ENCODE peak calls at places on chromosomes 7 and 10, in six cellular contexts. One of them, this sample, is unnamed.

GRCh38 chr7:30912021-30912420 is 368 bp downstream of the AQP1 start:
- DNase-seq in transverse colon: no peak
- DNase-seq in IMR-90: no peak
- DNase-seq in fibroblast of lung: no peak
- DNase-seq in T-cell: no peak
- DNase-seq in activated T-helper 1 cell treated with anti-CD3 and anti-CD28 coated beads, Interleukin-12 subunit alpha, Interleukin-12 subunit beta, Interleukin-2, Interleukin-4 antibody, amounts not matched to agents 30 ng/mL and 10 ng/mL and 1 ng/mL, durations not matched to agents 14 hours and 24 hours and 36 hours: no peak
- DNase-seq in this sample: no peak

GRCh38 chr7:137628211-137628610 is 218.6 kb downstream of the DGKI start:
- DNase-seq in transverse colon: no peak
- DNase-seq in IMR-90: peak
- DNase-seq in fibroblast of lung: no peak
- DNase-seq in T-cell: no peak
- DNase-seq in activated T-helper 1 cell treated with anti-CD3 and anti-CD28 coated beads, Interleukin-12 subunit alpha, Interleukin-12 subunit beta, Interleukin-2, Interleukin-4 antibody, amounts not matched to agents 30 ng/mL and 10 ng/mL and 1 ng/mL, durations not matched to agents 14 hours and 24 hours and 36 hours: no peak
- DNase-seq in this sample: no peak

GRCh38 chr10:61628875-61629513 is 33.7 kb upstream of the CABCOCO1 start:
- DNase-seq in transverse colon: no peak
- DNase-seq in IMR-90: peak
- DNase-seq in fibroblast of lung: peak
- DNase-seq in T-cell: no peak
- DNase-seq in activated T-helper 1 cell treated with anti-CD3 and anti-CD28 coated beads, Interleukin-12 subunit alpha, Interleukin-12 subunit beta, Interleukin-2, Interleukin-4 antibody, amounts not matched to agents 30 ng/mL and 10 ng/mL and 1 ng/mL, durations not matched to agents 14 hours and 24 hours and 36 hours: no peak
- DNase-seq in this sample: no peak

GRCh38 chr7:111132833-111133232 is 41.9 kb downstream of the LRRN3 start:
- DNase-seq in transverse colon: no peak
- DNase-seq in IMR-90: peak
- DNase-seq in fibroblast of lung: peak
- DNase-seq in T-cell: no peak
- DNase-seq in activated T-helper 1 cell treated with anti-CD3 and anti-CD28 coated beads, Interleukin-12 subunit alpha, Interleukin-12 subunit beta, Interleukin-2, Interleukin-4 antibody, amounts not matched to agents 30 ng/mL and 10 ng/mL and 1 ng/mL, durations not matched to agents 14 hours and 24 hours and 36 hours: no peak
- DNase-seq in this sample: no peak

GRCh38 chr10:100006241-100006886 is 3.4 kb downstream of the DNMBP start:
- DNase-seq in transverse colon: no peak
- DNase-seq in IMR-90: peak
- DNase-seq in fibroblast of lung: peak
- DNase-seq in T-cell: no peak
- DNase-seq in activated T-helper 1 cell treated with anti-CD3 and anti-CD28 coated beads, Interleukin-12 subunit alpha, Interleukin-12 subunit beta, Interleukin-2, Interleukin-4 antibody, amounts not matched to agents 30 ng/mL and 10 ng/mL and 1 ng/mL, durations not matched to agents 14 hours and 24 hours and 36 hours: no peak
- DNase-seq in this sample: peak

GRCh38 chr10:124530215-124530665 is 68.6 kb downstream of the LHPP start:
- DNase-seq in transverse colon: peak
- DNase-seq in IMR-90: peak
- DNase-seq in fibroblast of lung: peak
- DNase-seq in T-cell: peak
- DNase-seq in activated T-helper 1 cell treated with anti-CD3 and anti-CD28 coated beads, Interleukin-12 subunit alpha, Interleukin-12 subunit beta, Interleukin-2, Interleukin-4 antibody, amounts not matched to agents 30 ng/mL and 10 ng/mL and 1 ng/mL, durations not matched to agents 14 hours and 24 hours and 36 hours: peak
- DNase-seq in this sample: no peak

GRCh38 chr7:102072636-102073209 is 213.9 kb upstream of the SH2B2 start:
- DNase-seq in transverse colon: no peak
- DNase-seq in IMR-90: peak
- DNase-seq in fibroblast of lung: no peak
- DNase-seq in T-cell: no peak
- DNase-seq in activated T-helper 1 cell treated with anti-CD3 and anti-CD28 coated beads, Interleukin-12 subunit alpha, Interleukin-12 subunit beta, Interleukin-2, Interleukin-4 antibody, amounts not matched to agents 30 ng/mL and 10 ng/mL and 1 ng/mL, durations not matched to agents 14 hours and 24 hours and 36 hours: no peak
- DNase-seq in this sample: no peak

GRCh38 chr10:72087392-72087968 is 871 bp downstream of the SPOCK2 start:
- DNase-seq in transverse colon: peak
- DNase-seq in IMR-90: no peak
- DNase-seq in fibroblast of lung: no peak
- DNase-seq in T-cell: peak
- DNase-seq in activated T-helper 1 cell treated with anti-CD3 and anti-CD28 coated beads, Interleukin-12 subunit alpha, Interleukin-12 subunit beta, Interleukin-2, Interleukin-4 antibody, amounts not matched to agents 30 ng/mL and 10 ng/mL and 1 ng/mL, durations not matched to agents 14 hours and 24 hours and 36 hours: no peak
- DNase-seq in this sample: no peak

GRCh38 chr10:52573347-52573746 is 199.2 kb downstream of the MBL2 start:
- DNase-seq in transverse colon: no peak
- DNase-seq in IMR-90: no peak
- DNase-seq in fibroblast of lung: no peak
- DNase-seq in T-cell: no peak
- DNase-seq in activated T-helper 1 cell treated with anti-CD3 and anti-CD28 coated beads, Interleukin-12 subunit alpha, Interleukin-12 subunit beta, Interleukin-2, Interleukin-4 antibody, amounts not matched to agents 30 ng/mL and 10 ng/mL and 1 ng/mL, durations not matched to agents 14 hours and 24 hours and 36 hours: no peak
- DNase-seq in this sample: no peak

GRCh38 chr10:35352508-35352907 is 16.2 kb downstream of the CCNY start:
- DNase-seq in transverse colon: no peak
- DNase-seq in IMR-90: no peak
- DNase-seq in fibroblast of lung: no peak
- DNase-seq in T-cell: no peak
- DNase-seq in activated T-helper 1 cell treated with anti-CD3 and anti-CD28 coated beads, Interleukin-12 subunit alpha, Interleukin-12 subunit beta, Interleukin-2, Interleukin-4 antibody, amounts not matched to agents 30 ng/mL and 10 ng/mL and 1 ng/mL, durations not matched to agents 14 hours and 24 hours and 36 hours: no peak
- DNase-seq in this sample: no peak

GRCh38 chr10:78533093-78533492 is 499.4 kb downstream of the RPS24 start:
- DNase-seq in transverse colon: no peak
- DNase-seq in IMR-90: no peak
- DNase-seq in fibroblast of lung: no peak
- DNase-seq in T-cell: no peak
- DNase-seq in activated T-helper 1 cell treated with anti-CD3 and anti-CD28 coated beads, Interleukin-12 subunit alpha, Interleukin-12 subunit beta, Interleukin-2, Interleukin-4 antibody, amounts not matched to agents 30 ng/mL and 10 ng/mL and 1 ng/mL, durations not matched to agents 14 hours and 24 hours and 36 hours: no peak
- DNase-seq in this sample: no peak

GRCh38 chr7:82335927-82336326 is 107.7 kb downstream of the CACNA2D1 start:
- DNase-seq in transverse colon: no peak
- DNase-seq in IMR-90: peak
- DNase-seq in fibroblast of lung: peak
- DNase-seq in T-cell: no peak
- DNase-seq in activated T-helper 1 cell treated with anti-CD3 and anti-CD28 coated beads, Interleukin-12 subunit alpha, Interleukin-12 subunit beta, Interleukin-2, Interleukin-4 antibody, amounts not matched to agents 30 ng/mL and 10 ng/mL and 1 ng/mL, durations not matched to agents 14 hours and 24 hours and 36 hours: no peak
- DNase-seq in this sample: no peak

GRCh38 chr10:45495438-45496152 is 121.6 kb downstream of the ALOX5 start:
- DNase-seq in transverse colon: no peak
- DNase-seq in IMR-90: no peak
- DNase-seq in fibroblast of lung: peak
- DNase-seq in T-cell: no peak
- DNase-seq in activated T-helper 1 cell treated with anti-CD3 and anti-CD28 coated beads, Interleukin-12 subunit alpha, Interleukin-12 subunit beta, Interleukin-2, Interleukin-4 antibody, amounts not matched to agents 30 ng/mL and 10 ng/mL and 1 ng/mL, durations not matched to agents 14 hours and 24 hours and 36 hours: no peak
- DNase-seq in this sample: no peak

GRCh38 chr10:35335718-35336083 is 608 bp upstream of the CCNY start:
- DNase-seq in transverse colon: peak
- DNase-seq in IMR-90: no peak
- DNase-seq in fibroblast of lung: no peak
- DNase-seq in T-cell: peak
- DNase-seq in activated T-helper 1 cell treated with anti-CD3 and anti-CD28 coated beads, Interleukin-12 subunit alpha, Interleukin-12 subunit beta, Interleukin-2, Interleukin-4 antibody, amounts not matched to agents 30 ng/mL and 10 ng/mL and 1 ng/mL, durations not matched to agents 14 hours and 24 hours and 36 hours: no peak
- DNase-seq in this sample: no peak

GRCh38 chr7:1562611-1563051 is 6.6 kb upstream of the TMEM184A start:
- DNase-seq in transverse colon: no peak
- DNase-seq in IMR-90: peak
- DNase-seq in fibroblast of lung: peak
- DNase-seq in T-cell: no peak
- DNase-seq in activated T-helper 1 cell treated with anti-CD3 and anti-CD28 coated beads, Interleukin-12 subunit alpha, Interleukin-12 subunit beta, Interleukin-2, Interleukin-4 antibody, amounts not matched to agents 30 ng/mL and 10 ng/mL and 1 ng/mL, durations not matched to agents 14 hours and 24 hours and 36 hours: no peak
- DNase-seq in this sample: no peak

GRCh38 chr10:79220296-79220695 is 127.0 kb upstream of the PPIF start:
- DNase-seq in transverse colon: no peak
- DNase-seq in IMR-90: no peak
- DNase-seq in fibroblast of lung: no peak
- DNase-seq in T-cell: no peak
- DNase-seq in activated T-helper 1 cell treated with anti-CD3 and anti-CD28 coated beads, Interleukin-12 subunit alpha, Interleukin-12 subunit beta, Interleukin-2, Interleukin-4 antibody, amounts not matched to agents 30 ng/mL and 10 ng/mL and 1 ng/mL, durations not matched to agents 14 hours and 24 hours and 36 hours: no peak
- DNase-seq in this sample: no peak

GRCh38 chr7:42691030-42691639 is 220.7 kb downstream of the C7orf25 start:
- DNase-seq in transverse colon: peak
- DNase-seq in IMR-90: peak
- DNase-seq in fibroblast of lung: peak
- DNase-seq in T-cell: no peak
- DNase-seq in activated T-helper 1 cell treated with anti-CD3 and anti-CD28 coated beads, Interleukin-12 subunit alpha, Interleukin-12 subunit beta, Interleukin-2, Interleukin-4 antibody, amounts not matched to agents 30 ng/mL and 10 ng/mL and 1 ng/mL, durations not matched to agents 14 hours and 24 hours and 36 hours: no peak
- DNase-seq in this sample: no peak

GRCh38 chr7:27917774-27918314 is 177.9 kb downstream of the TAX1BP1 start:
- DNase-seq in transverse colon: no peak
- DNase-seq in IMR-90: peak
- DNase-seq in fibroblast of lung: no peak
- DNase-seq in T-cell: no peak
- DNase-seq in activated T-helper 1 cell treated with anti-CD3 and anti-CD28 coated beads, Interleukin-12 subunit alpha, Interleukin-12 subunit beta, Interleukin-2, Interleukin-4 antibody, amounts not matched to agents 30 ng/mL and 10 ng/mL and 1 ng/mL, durations not matched to agents 14 hours and 24 hours and 36 hours: no peak
- DNase-seq in this sample: no peak

GRCh38 chr7:30347226-30348082 is 63.1 kb downstream of the ZNRF2 start:
- DNase-seq in transverse colon: no peak
- DNase-seq in IMR-90: peak
- DNase-seq in fibroblast of lung: no peak
- DNase-seq in T-cell: no peak
- DNase-seq in activated T-helper 1 cell treated with anti-CD3 and anti-CD28 coated beads, Interleukin-12 subunit alpha, Interleukin-12 subunit beta, Interleukin-2, Interleukin-4 antibody, amounts not matched to agents 30 ng/mL and 10 ng/mL and 1 ng/mL, durations not matched to agents 14 hours and 24 hours and 36 hours: no peak
- DNase-seq in this sample: no peak

GRCh38 chr7:78510580-78511188 is 712.1 kb downstream of the PHTF2 start:
- DNase-seq in transverse colon: peak
- DNase-seq in IMR-90: peak
- DNase-seq in fibroblast of lung: peak
- DNase-seq in T-cell: no peak
- DNase-seq in activated T-helper 1 cell treated with anti-CD3 and anti-CD28 coated beads, Interleukin-12 subunit alpha, Interleukin-12 subunit beta, Interleukin-2, Interleukin-4 antibody, amounts not matched to agents 30 ng/mL and 10 ng/mL and 1 ng/mL, durations not matched to agents 14 hours and 24 hours and 36 hours: no peak
- DNase-seq in this sample: no peak

GRCh38 chr10:58952162-58952561 is 224.3 kb upstream of the PHYHIPL start:
- DNase-seq in transverse colon: no peak
- DNase-seq in IMR-90: no peak
- DNase-seq in fibroblast of lung: no peak
- DNase-seq in T-cell: no peak
- DNase-seq in activated T-helper 1 cell treated with anti-CD3 and anti-CD28 coated beads, Interleukin-12 subunit alpha, Interleukin-12 subunit beta, Interleukin-2, Interleukin-4 antibody, amounts not matched to agents 30 ng/mL and 10 ng/mL and 1 ng/mL, durations not matched to agents 14 hours and 24 hours and 36 hours: no peak
- DNase-seq in this sample: no peak

GRCh38 chr10:70126700-70127395 is 5.8 kb downstream of the AIFM2 start:
- DNase-seq in transverse colon: no peak
- DNase-seq in IMR-90: no peak
- DNase-seq in fibroblast of lung: no peak
- DNase-seq in T-cell: no peak
- DNase-seq in activated T-helper 1 cell treated with anti-CD3 and anti-CD28 coated beads, Interleukin-12 subunit alpha, Interleukin-12 subunit beta, Interleukin-2, Interleukin-4 antibody, amounts not matched to agents 30 ng/mL and 10 ng/mL and 1 ng/mL, durations not matched to agents 14 hours and 24 hours and 36 hours: no peak
- DNase-seq in this sample: no peak

GRCh38 chr10:124560377-124560776 is 98.8 kb downstream of the LHPP start:
- DNase-seq in transverse colon: peak
- DNase-seq in IMR-90: peak
- DNase-seq in fibroblast of lung: peak
- DNase-seq in T-cell: no peak
- DNase-seq in activated T-helper 1 cell treated with anti-CD3 and anti-CD28 coated beads, Interleukin-12 subunit alpha, Interleukin-12 subunit beta, Interleukin-2, Interleukin-4 antibody, amounts not matched to agents 30 ng/mL and 10 ng/mL and 1 ng/mL, durations not matched to agents 14 hours and 24 hours and 36 hours: no peak
- DNase-seq in this sample: no peak

GRCh38 chr7:15737586-15737985 is 51.1 kb upstream of the MEOX2 start:
- DNase-seq in transverse colon: no peak
- DNase-seq in IMR-90: no peak
- DNase-seq in fibroblast of lung: no peak
- DNase-seq in T-cell: no peak
- DNase-seq in activated T-helper 1 cell treated with anti-CD3 and anti-CD28 coated beads, Interleukin-12 subunit alpha, Interleukin-12 subunit beta, Interleukin-2, Interleukin-4 antibody, amounts not matched to agents 30 ng/mL and 10 ng/mL and 1 ng/mL, durations not matched to agents 14 hours and 24 hours and 36 hours: no peak
- DNase-seq in this sample: no peak

GRCh38 chr7:155586843-155587440 is 40.6 kb upstream of the CNPY1 start:
- DNase-seq in transverse colon: no peak
- DNase-seq in IMR-90: no peak
- DNase-seq in fibroblast of lung: no peak
- DNase-seq in T-cell: no peak
- DNase-seq in activated T-helper 1 cell treated with anti-CD3 and anti-CD28 coated beads, Interleukin-12 subunit alpha, Interleukin-12 subunit beta, Interleukin-2, Interleukin-4 antibody, amounts not matched to agents 30 ng/mL and 10 ng/mL and 1 ng/mL, durations not matched to agents 14 hours and 24 hours and 36 hours: no peak
- DNase-seq in this sample: no peak

GRCh38 chr7:35985126-35985754 is 167.8 kb upstream of the EEPD1 start:
- DNase-seq in transverse colon: peak
- DNase-seq in IMR-90: peak
- DNase-seq in fibroblast of lung: peak
- DNase-seq in T-cell: peak
- DNase-seq in activated T-helper 1 cell treated with anti-CD3 and anti-CD28 coated beads, Interleukin-12 subunit alpha, Interleukin-12 subunit beta, Interleukin-2, Interleukin-4 antibody, amounts not matched to agents 30 ng/mL and 10 ng/mL and 1 ng/mL, durations not matched to agents 14 hours and 24 hours and 36 hours: peak
- DNase-seq in this sample: no peak

GRCh38 chr10:31318382-31318853 is 598 bp upstream of the ZEB1 start:
- DNase-seq in transverse colon: no peak
- DNase-seq in IMR-90: peak
- DNase-seq in fibroblast of lung: peak
- DNase-seq in T-cell: peak
- DNase-seq in activated T-helper 1 cell treated with anti-CD3 and anti-CD28 coated beads, Interleukin-12 subunit alpha, Interleukin-12 subunit beta, Interleukin-2, Interleukin-4 antibody, amounts not matched to agents 30 ng/mL and 10 ng/mL and 1 ng/mL, durations not matched to agents 14 hours and 24 hours and 36 hours: peak
- DNase-seq in this sample: peak

GRCh38 chr7:45421826-45422225 is 152.3 kb upstream of the ADCY1 start:
- DNase-seq in transverse colon: no peak
- DNase-seq in IMR-90: no peak
- DNase-seq in fibroblast of lung: peak
- DNase-seq in T-cell: no peak
- DNase-seq in activated T-helper 1 cell treated with anti-CD3 and anti-CD28 coated beads, Interleukin-12 subunit alpha, Interleukin-12 subunit beta, Interleukin-2, Interleukin-4 antibody, amounts not matched to agents 30 ng/mL and 10 ng/mL and 1 ng/mL, durations not matched to agents 14 hours and 24 hours and 36 hours: no peak
- DNase-seq in this sample: no peak

GRCh38 chr7:139423091-139423490 is 60.4 kb downstream of the KLRG2 start:
- DNase-seq in transverse colon: no peak
- DNase-seq in IMR-90: no peak
- DNase-seq in fibroblast of lung: no peak
- DNase-seq in T-cell: no peak
- DNase-seq in activated T-helper 1 cell treated with anti-CD3 and anti-CD28 coated beads, Interleukin-12 subunit alpha, Interleukin-12 subunit beta, Interleukin-2, Interleukin-4 antibody, amounts not matched to agents 30 ng/mL and 10 ng/mL and 1 ng/mL, durations not matched to agents 14 hours and 24 hours and 36 hours: no peak
- DNase-seq in this sample: no peak

GRCh38 chr7:43649755-43650274 is 66.9 kb downstream of the STK17A start:
- DNase-seq in transverse colon: peak
- DNase-seq in IMR-90: peak
- DNase-seq in fibroblast of lung: no peak
- DNase-seq in T-cell: peak
- DNase-seq in activated T-helper 1 cell treated with anti-CD3 and anti-CD28 coated beads, Interleukin-12 subunit alpha, Interleukin-12 subunit beta, Interleukin-2, Interleukin-4 antibody, amounts not matched to agents 30 ng/mL and 10 ng/mL and 1 ng/mL, durations not matched to agents 14 hours and 24 hours and 36 hours: peak
- DNase-seq in this sample: peak

GRCh38 chr10:86401588-86402282 is 35.1 kb upstream of the GRID1 start:
- DNase-seq in transverse colon: peak
- DNase-seq in IMR-90: no peak
- DNase-seq in fibroblast of lung: no peak
- DNase-seq in T-cell: peak
- DNase-seq in activated T-helper 1 cell treated with anti-CD3 and anti-CD28 coated beads, Interleukin-12 subunit alpha, Interleukin-12 subunit beta, Interleukin-2, Interleukin-4 antibody, amounts not matched to agents 30 ng/mL and 10 ng/mL and 1 ng/mL, durations not matched to agents 14 hours and 24 hours and 36 hours: no peak
- DNase-seq in this sample: no peak

GRCh38 chr10:44773565-44773964 is 137.6 kb upstream of the TMEM72 start:
- DNase-seq in transverse colon: no peak
- DNase-seq in IMR-90: no peak
- DNase-seq in fibroblast of lung: no peak
- DNase-seq in T-cell: no peak
- DNase-seq in activated T-helper 1 cell treated with anti-CD3 and anti-CD28 coated beads, Interleukin-12 subunit alpha, Interleukin-12 subunit beta, Interleukin-2, Interleukin-4 antibody, amounts not matched to agents 30 ng/mL and 10 ng/mL and 1 ng/mL, durations not matched to agents 14 hours and 24 hours and 36 hours: no peak
- DNase-seq in this sample: no peak

GRCh38 chr10:43233601-43234430 is 33.0 kb downstream of the RASGEF1A start:
- DNase-seq in transverse colon: peak
- DNase-seq in IMR-90: no peak
- DNase-seq in fibroblast of lung: no peak
- DNase-seq in T-cell: no peak
- DNase-seq in activated T-helper 1 cell treated with anti-CD3 and anti-CD28 coated beads, Interleukin-12 subunit alpha, Interleukin-12 subunit beta, Interleukin-2, Interleukin-4 antibody, amounts not matched to agents 30 ng/mL and 10 ng/mL and 1 ng/mL, durations not matched to agents 14 hours and 24 hours and 36 hours: no peak
- DNase-seq in this sample: no peak

GRCh38 chr7:26843696-26844095 is 20.7 kb downstream of the SKAP2 start:
- DNase-seq in transverse colon: no peak
- DNase-seq in IMR-90: peak
- DNase-seq in fibroblast of lung: peak
- DNase-seq in T-cell: no peak
- DNase-seq in activated T-helper 1 cell treated with anti-CD3 and anti-CD28 coated beads, Interleukin-12 subunit alpha, Interleukin-12 subunit beta, Interleukin-2, Interleukin-4 antibody, amounts not matched to agents 30 ng/mL and 10 ng/mL and 1 ng/mL, durations not matched to agents 14 hours and 24 hours and 36 hours: no peak
- DNase-seq in this sample: no peak

This sample was measured in GM12878.